ENCODE peak calls at places on chromosome 14, in four cellular contexts. X, T, W and H are unnamed samples.

GRCh38 chr14:46279776-46280175 is 371.8 kb downstream of the RPL10L start:
- DNase-seq in X (no peak), T (no peak), W (no peak), H (no peak)

GRCh38 chr14:84465890-84466289 is 1064.1 kb upstream of the FLRT2 start:
- DNase-seq in X (no peak), T (no peak), W (no peak), H (no peak)

GRCh38 chr14:69358233-69358963 is 39.7 kb downstream of the ERH start:
- DNase-seq in X (no peak), T (no peak), W (no peak), H (no peak)

GRCh38 chr14:50823051-50823762 is 7.8 kb downstream of the NIN start:
- DNase-seq in X (no peak), T (no peak), W (peak; percentile 35), H (no peak)

GRCh38 chr14:78608998-78609787 is 439.0 kb downstream of the NRXN3 start:
- DNase-seq in X (no peak), T (no peak), W (no peak), H (no peak)

GRCh38 chr14:32657081-32657480 is 281.6 kb upstream of the NPAS3 start:
- DNase-seq in X (no peak), T (no peak), W (peak; percentile 46), H (peak; percentile 65)

GRCh38 chr14:104423715-104424405 is 155.7 kb upstream of the C14orf180 start:
- DNase-seq in X (no peak), T (no peak), W (peak; percentile 2), H (peak; percentile 58)

GRCh38 chr14:68941820-68942219 is 37.3 kb downstream of the ACTN1 start:
- DNase-seq in X (no peak), T (peak; percentile 55), W (no peak), H (peak; percentile 84)

GRCh38 chr14:58151701-58152568 is at the start of gene ARMH4:
- DNase-seq in X (peak; percentile 88), T (peak; percentile 84), W (peak; percentile 70), H (peak; percentile 94)

GRCh38 chr14:100147181-100147631 is 12.2 kb downstream of the DEGS2 start:
- DNase-seq in X (no peak), T (no peak), W (no peak), H (no peak)

GRCh38 chr14:77203611-77204456 is 22.2 kb downstream of the TMEM63C start:
- DNase-seq in X (peak; percentile 41), T (no peak), W (no peak), H (no peak)

GRCh38 chr14:81211844-81212243 is 8.9 kb downstream of the GTF2A1 start:
- DNase-seq in X (peak; percentile 74), T (no peak), W (peak; percentile 18), H (no peak)

GRCh38 chr14:81329640-81330385 is 70.3 kb downstream of the STON2 start:
- DNase-seq in X (no peak), T (no peak), W (no peak), H (no peak)

GRCh38 chr14:66009104-66009503 is 477.1 kb upstream of the CCDC196 start:
- DNase-seq in X (no peak), T (no peak), W (no peak), H (no peak)

GRCh38 chr14:51079489-51079888 is 15.4 kb downstream of the TRIM9 start:
- DNase-seq in X (no peak), T (no peak), W (no peak), H (no peak)

GRCh38 chr14:84323963-84324362 is 1206.0 kb upstream of the FLRT2 start:
- DNase-seq in X (no peak), T (no peak), W (no peak), H (no peak)

GRCh38 chr14:64731141-64731581 is 26.9 kb downstream of the PLEKHG3 start:
- DNase-seq in X (peak; percentile 23), T (no peak), W (no peak), H (no peak)

GRCh38 chr14:50312734-50313054 is 570 bp downstream of the DMAC2L start:
- DNase-seq in X (no peak), T (no peak), W (peak; percentile 18), H (no peak)

GRCh38 chr14:96754845-96755184 is 42.4 kb upstream of the VRK1 start:
- DNase-seq in X (no peak), T (no peak), W (no peak), H (no peak)

GRCh38 chr14:95190346-95190840 is 33.1 kb upstream of the DICER1 start:
- DNase-seq in X (no peak), T (no peak), W (no peak), H (no peak)

GRCh38 chr14:90294872-90295271 is 36.9 kb downstream of the NRDE2 start:
- DNase-seq in X (no peak), T (no peak), W (no peak), H (no peak)

GRCh38 chr14:90642239-90642717 is 174.0 kb downstream of the TTC7B start:
- DNase-seq in X (no peak), T (no peak), W (no peak), H (no peak)

GRCh38 chr14:93959239-93960107 is 16.9 kb downstream of the ASB2 start:
- DNase-seq in X (peak; percentile 93), T (peak; percentile 42), W (no peak), H (peak; percentile 88)

GRCh38 chr14:40252817-40253447 is 820.7 kb upstream of the FBXO33 start:
- DNase-seq in X (peak; percentile 17), T (no peak), W (no peak), H (no peak)

GRCh38 chr14:89178376-89178775 is 238.7 kb downstream of the FOXN3 start:
- DNase-seq in X (no peak), T (no peak), W (no peak), H (no peak)

GRCh38 chr14:94129758-94130414 is 482 bp upstream of the IFI27L2 start:
- DNase-seq in X (no peak), T (peak; percentile 67), W (peak; percentile 63), H (peak; percentile 75)

GRCh38 chr14:79229383-79229875 is 981.9 kb downstream of the DIO2 start:
- DNase-seq in X (no peak), T (no peak), W (no peak), H (no peak)

GRCh38 chr14:105248368-105249174 is at the start of gene BTBD6:
- DNase-seq in X (peak; percentile 92), T (peak; percentile 77), W (peak; percentile 61), H (peak; percentile 95)

GRCh38 chr14:76922599-76922998 is 96.4 kb downstream of the LRRC74A start:
- DNase-seq in X (no peak), T (no peak), W (no peak), H (no peak)

GRCh38 chr14:71354801-71355200 is 447.5 kb downstream of the PCNX1 start:
- DNase-seq in X (no peak), T (no peak), W (no peak), H (no peak)

GRCh38 chr14:103716091-103716801 is 636 bp downstream of the ZFYVE21 start:
- DNase-seq in X (peak; percentile 76), T (no peak), W (no peak), H (no peak)

GRCh38 chr14:102584871-102585869 is 7.3 kb upstream of the RCOR1 start:
- DNase-seq in X (no peak), T (no peak), W (no peak), H (no peak)

GRCh38 chr14:103204852-103205540 is 81.7 kb downstream of the TNFAIP2 start:
- DNase-seq in X (no peak), T (no peak), W (no peak), H (no peak)

GRCh38 chr14:31110872-31111271 is 84.7 kb upstream of the STRN3 start:
- DNase-seq in X (no peak), T (no peak), W (no peak), H (no peak)

GRCh38 chr14:100375273-100375962 is 52.3 kb downstream of the SLC25A47 start:
- DNase-seq in X (peak; percentile 83), T (peak; percentile 76), W (peak; percentile 58), H (peak; percentile 92)

GRCh38 chr14:85024931-85025330 is 505.0 kb upstream of the FLRT2 start:
- DNase-seq in X (no peak), T (no peak), W (no peak), H (no peak)

GRCh38 chr14:104333903-104334811 is 195.8 kb downstream of the KIF26A start:
- DNase-seq in X (no peak), T (no peak), W (no peak), H (no peak)

GRCh38 chr14:87874676-87875075 is 118.3 kb downstream of the GALC start:
- DNase-seq in X (no peak), T (no peak), W (no peak), H (no peak)

GRCh38 chr14:91649930-91650329 is 82.0 kb downstream of the CATSPERB start:
- DNase-seq in X (no peak), T (peak; percentile 23), W (peak; percentile 34), H (no peak)

GRCh38 chr14:77763978-77764377 is 3.0 kb upstream of the SNW1 start:
- DNase-seq in X (no peak), T (no peak), W (no peak), H (no peak)

GRCh38 chr14:75518625-75519024 is 3.6 kb upstream of the BATF start:
- DNase-seq in X (no peak), T (no peak), W (no peak), H (no peak)

GRCh38 chr14:75519394-75519793 is 2.9 kb upstream of the BATF start:
- DNase-seq in X (no peak), T (no peak), W (no peak), H (no peak)

GRCh38 chr14:75521415-75522199 is 662 bp upstream of the BATF start:
- DNase-seq in X (no peak), T (no peak), W (no peak), H (no peak)

GRCh38 chr14:75520852-75521251 is 1.4 kb upstream of the BATF start:
- DNase-seq in X (no peak), T (no peak), W (no peak), H (no peak)

GRCh38 chr14:75519826-75520692 is 2.2 kb upstream of the BATF start:
- DNase-seq in X (no peak), T (no peak), W (no peak), H (no peak)
- H3K4me1 ChIP-seq in X (no peaks in the 10 kb centered on the region), T (no peaks in the 10 kb centered on the region), W (peaks cover 13% of the 10 kb centered on the region), H (no peaks in the 10 kb centered on the region)

GRCh38 chr14:38948576-38948975 is 154.5 kb downstream of the SEC23A start:
- DNase-seq in X (no peak), T (no peak), W (no peak), H (no peak)
- H3K4me3 ChIP-seq in X (no peak overlapping the region), T (no peak overlapping the region), W (no peak overlapping the region), H (no peak overlapping the region)

GRCh38 chr14:22767323-22767589 is 768 bp downstream of the OXA1L start:
- DNase-seq in X (no peak), T (no peak), W (no peak), H (no peak)
- H3K27ac ChIP-seq in X (peak overlapping the region; percentile 89), T (peak overlapping the region; percentile 85), W (peak overlapping the region; percentile 85), H (no peak overlapping the region)

DNA sequence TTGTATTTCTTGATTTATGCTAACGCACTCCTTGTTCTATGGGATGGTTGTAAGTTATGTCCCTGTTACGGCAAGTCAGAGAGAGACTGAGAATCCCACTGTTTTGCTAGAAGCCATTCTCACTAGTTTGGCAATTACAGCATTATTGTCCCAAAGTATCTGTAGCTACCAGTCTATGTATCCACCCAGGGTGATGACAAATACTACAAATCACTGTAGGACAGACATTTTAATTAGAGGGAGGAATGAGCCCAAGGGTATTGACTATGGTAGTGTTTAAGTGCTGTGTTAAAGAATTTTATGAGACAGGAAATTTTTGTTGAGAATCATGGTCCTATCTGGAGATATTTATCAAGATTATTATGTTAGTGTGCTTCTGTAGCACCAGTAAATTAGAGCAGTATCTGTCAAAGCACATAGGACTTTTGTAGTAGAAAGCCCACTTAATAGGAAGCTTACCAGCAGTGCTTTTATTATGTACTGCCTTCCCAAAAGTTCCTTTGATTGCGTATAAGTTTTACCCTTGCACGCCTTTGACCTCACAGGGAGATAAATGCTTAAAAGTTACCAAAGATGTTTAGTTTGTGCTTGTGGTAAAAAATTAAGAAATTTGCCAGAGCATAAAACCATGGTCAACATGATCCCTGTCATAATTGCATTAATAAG is 10.7 kb downstream of the PRKCH start:
- DNase-seq in X (no peak), T (no peak), W (no peak), H (no peak)
- H3K4me1 ChIP-seq in X (no peaks in the 10 kb centered on the region), T (no peaks in the 10 kb centered on the region), W (no peaks in the 10 kb centered on the region), H (no peaks in the 10 kb centered on the region)